ENCODE peak calls at places on chromosomes 11 and 22, in ten cellular contexts. One of them, this sample, is unnamed.

GRCh38 chr11:25981998-25982397 is 349.9 kb upstream of the ANO3 start:
- DNase-seq in astrocyte of the spinal cord: peak
- DNase-seq in NB4: peak
- DNase-seq in prostate gland: no peak
- DNase-seq in K562: no peak
- DNase-seq in cardiac muscle cell: peak
- DNase-seq in neural progenitor cell: peak
- DNase-seq in GM12865: peak
- DNase-seq in astrocyte of the cerebellum: peak
- DNase-seq in HCT116: no peak
- DNase-seq in this sample: peak

GRCh38 chr11:133945087-133945974 is 11.4 kb downstream of the IGSF9B start:
- DNase-seq in astrocyte of the spinal cord: no peak
- DNase-seq in NB4: no peak
- DNase-seq in prostate gland: no peak
- DNase-seq in K562: no peak
- DNase-seq in cardiac muscle cell: peak
- DNase-seq in neural progenitor cell: no peak
- DNase-seq in GM12865: no peak
- DNase-seq in astrocyte of the cerebellum: no peak
- DNase-seq in HCT116: no peak
- DNase-seq in this sample: peak

GRCh38 chr11:109071712-109072524 is 350.1 kb upstream of the C11orf87 start:
- DNase-seq in astrocyte of the spinal cord: peak
- DNase-seq in NB4: no peak
- DNase-seq in prostate gland: peak
- DNase-seq in K562: no peak
- DNase-seq in cardiac muscle cell: peak
- DNase-seq in neural progenitor cell: no peak
- DNase-seq in GM12865: no peak
- DNase-seq in astrocyte of the cerebellum: peak
- DNase-seq in HCT116: no peak
- DNase-seq in this sample: no peak

GRCh38 chr11:76629133-76629852 is 41.3 kb downstream of the LRRC32 start:
- DNase-seq in astrocyte of the spinal cord: peak
- DNase-seq in NB4: peak
- DNase-seq in prostate gland: no peak
- DNase-seq in K562: no peak
- DNase-seq in cardiac muscle cell: peak
- DNase-seq in neural progenitor cell: no peak
- DNase-seq in GM12865: no peak
- DNase-seq in astrocyte of the cerebellum: no peak
- DNase-seq in HCT116: no peak
- DNase-seq in this sample: no peak

GRCh38 chr11:10414659-10415058 is 40.4 kb upstream of the AMPD3 start:
- DNase-seq in astrocyte of the spinal cord: peak
- DNase-seq in NB4: peak
- DNase-seq in prostate gland: no peak
- DNase-seq in K562: no peak
- DNase-seq in cardiac muscle cell: peak
- DNase-seq in neural progenitor cell: no peak
- DNase-seq in GM12865: peak
- DNase-seq in astrocyte of the cerebellum: no peak
- DNase-seq in HCT116: no peak
- DNase-seq in this sample: peak

GRCh38 chr11:88131764-88132470 is 43.3 kb downstream of the RAB38 start:
- DNase-seq in astrocyte of the spinal cord: no peak
- DNase-seq in NB4: no peak
- DNase-seq in prostate gland: no peak
- DNase-seq in K562: no peak
- DNase-seq in cardiac muscle cell: no peak
- DNase-seq in neural progenitor cell: no peak
- DNase-seq in GM12865: peak
- DNase-seq in astrocyte of the cerebellum: no peak
- DNase-seq in HCT116: no peak
- DNase-seq in this sample: no peak

GRCh38 chr22:20552450-20552894 is 45.1 kb downstream of the MED15 start:
- DNase-seq in astrocyte of the spinal cord: no peak
- DNase-seq in NB4: no peak
- DNase-seq in prostate gland: no peak
- DNase-seq in K562: no peak
- DNase-seq in cardiac muscle cell: peak
- DNase-seq in neural progenitor cell: no peak
- DNase-seq in GM12865: no peak
- DNase-seq in astrocyte of the cerebellum: no peak
- DNase-seq in HCT116: no peak
- DNase-seq in this sample: no peak

GRCh38 chr11:9943346-9944110 is 279.7 kb downstream of the SWAP70 start:
- DNase-seq in astrocyte of the spinal cord: peak
- DNase-seq in NB4: no peak
- DNase-seq in prostate gland: no peak
- DNase-seq in K562: no peak
- DNase-seq in cardiac muscle cell: peak
- DNase-seq in neural progenitor cell: no peak
- DNase-seq in GM12865: no peak
- DNase-seq in astrocyte of the cerebellum: no peak
- DNase-seq in HCT116: no peak
- DNase-seq in this sample: no peak

GRCh38 chr11:14386895-14387480 is 28.0 kb upstream of the RRAS2 start:
- DNase-seq in astrocyte of the spinal cord: peak
- DNase-seq in NB4: no peak
- DNase-seq in prostate gland: no peak
- DNase-seq in K562: no peak
- DNase-seq in cardiac muscle cell: peak
- DNase-seq in neural progenitor cell: peak
- DNase-seq in GM12865: no peak
- DNase-seq in astrocyte of the cerebellum: no peak
- DNase-seq in HCT116: no peak
- DNase-seq in this sample: no peak

GRCh38 chr11:134514354-134514951 is 102.4 kb upstream of the B3GAT1 start:
- DNase-seq in astrocyte of the spinal cord: no peak
- DNase-seq in NB4: no peak
- DNase-seq in prostate gland: no peak
- DNase-seq in K562: no peak
- DNase-seq in cardiac muscle cell: no peak
- DNase-seq in neural progenitor cell: no peak
- DNase-seq in GM12865: no peak
- DNase-seq in astrocyte of the cerebellum: no peak
- DNase-seq in HCT116: no peak
- DNase-seq in this sample: no peak

GRCh38 chr11:32176223-32176811 is 85.4 kb downstream of the RCN1 start:
- DNase-seq in astrocyte of the spinal cord: peak
- DNase-seq in NB4: peak
- DNase-seq in prostate gland: peak
- DNase-seq in K562: peak
- DNase-seq in cardiac muscle cell: peak
- DNase-seq in neural progenitor cell: peak
- DNase-seq in GM12865: peak
- DNase-seq in astrocyte of the cerebellum: peak
- DNase-seq in HCT116: peak
- DNase-seq in this sample: peak

GRCh38 chr11:57460756-57461749 is 725 bp downstream of the RTN4RL2 start:
- DNase-seq in astrocyte of the spinal cord: no peak
- DNase-seq in NB4: no peak
- DNase-seq in prostate gland: no peak
- DNase-seq in K562: peak
- DNase-seq in cardiac muscle cell: no peak
- DNase-seq in neural progenitor cell: peak
- DNase-seq in GM12865: no peak
- DNase-seq in astrocyte of the cerebellum: no peak
- DNase-seq in HCT116: no peak
- DNase-seq in this sample: no peak

GRCh38 chr11:133947298-133947905 is 9.4 kb downstream of the IGSF9B start:
- DNase-seq in astrocyte of the spinal cord: peak
- DNase-seq in NB4: peak
- DNase-seq in prostate gland: no peak
- DNase-seq in K562: peak
- DNase-seq in cardiac muscle cell: peak
- DNase-seq in neural progenitor cell: peak
- DNase-seq in GM12865: peak
- DNase-seq in astrocyte of the cerebellum: no peak
- DNase-seq in HCT116: no peak
- DNase-seq in this sample: peak

GRCh38 chr22:44445731-44446130 is 52.3 kb downstream of the RTL6 start:
- DNase-seq in astrocyte of the spinal cord: no peak
- DNase-seq in NB4: no peak
- DNase-seq in prostate gland: no peak
- DNase-seq in K562: no peak
- DNase-seq in cardiac muscle cell: no peak
- DNase-seq in neural progenitor cell: no peak
- DNase-seq in GM12865: no peak
- DNase-seq in astrocyte of the cerebellum: no peak
- DNase-seq in HCT116: no peak
- DNase-seq in this sample: no peak

GRCh38 chr11:65069217-65069616 is 10.9 kb upstream of the NAALADL1 start:
- DNase-seq in astrocyte of the spinal cord: no peak
- DNase-seq in NB4: peak
- DNase-seq in prostate gland: no peak
- DNase-seq in K562: no peak
- DNase-seq in cardiac muscle cell: peak
- DNase-seq in neural progenitor cell: no peak
- DNase-seq in GM12865: peak
- DNase-seq in astrocyte of the cerebellum: no peak
- DNase-seq in HCT116: no peak
- DNase-seq in this sample: no peak

GRCh38 chr11:105177658-105178057 is 38.1 kb upstream of the CARD18 start:
- DNase-seq in astrocyte of the spinal cord: peak
- DNase-seq in NB4: no peak
- DNase-seq in prostate gland: no peak
- DNase-seq in K562: no peak
- DNase-seq in cardiac muscle cell: peak
- DNase-seq in neural progenitor cell: no peak
- DNase-seq in GM12865: no peak
- DNase-seq in astrocyte of the cerebellum: peak
- DNase-seq in HCT116: no peak
- DNase-seq in this sample: no peak

GRCh38 chr11:76782526-76783293 is 446 bp upstream of the TSKU start:
- DNase-seq in astrocyte of the spinal cord: peak
- DNase-seq in NB4: peak
- DNase-seq in prostate gland: peak
- DNase-seq in K562: peak
- DNase-seq in cardiac muscle cell: peak
- DNase-seq in neural progenitor cell: peak
- DNase-seq in GM12865: peak
- DNase-seq in astrocyte of the cerebellum: peak
- DNase-seq in HCT116: peak
- DNase-seq in this sample: peak

DNA sequence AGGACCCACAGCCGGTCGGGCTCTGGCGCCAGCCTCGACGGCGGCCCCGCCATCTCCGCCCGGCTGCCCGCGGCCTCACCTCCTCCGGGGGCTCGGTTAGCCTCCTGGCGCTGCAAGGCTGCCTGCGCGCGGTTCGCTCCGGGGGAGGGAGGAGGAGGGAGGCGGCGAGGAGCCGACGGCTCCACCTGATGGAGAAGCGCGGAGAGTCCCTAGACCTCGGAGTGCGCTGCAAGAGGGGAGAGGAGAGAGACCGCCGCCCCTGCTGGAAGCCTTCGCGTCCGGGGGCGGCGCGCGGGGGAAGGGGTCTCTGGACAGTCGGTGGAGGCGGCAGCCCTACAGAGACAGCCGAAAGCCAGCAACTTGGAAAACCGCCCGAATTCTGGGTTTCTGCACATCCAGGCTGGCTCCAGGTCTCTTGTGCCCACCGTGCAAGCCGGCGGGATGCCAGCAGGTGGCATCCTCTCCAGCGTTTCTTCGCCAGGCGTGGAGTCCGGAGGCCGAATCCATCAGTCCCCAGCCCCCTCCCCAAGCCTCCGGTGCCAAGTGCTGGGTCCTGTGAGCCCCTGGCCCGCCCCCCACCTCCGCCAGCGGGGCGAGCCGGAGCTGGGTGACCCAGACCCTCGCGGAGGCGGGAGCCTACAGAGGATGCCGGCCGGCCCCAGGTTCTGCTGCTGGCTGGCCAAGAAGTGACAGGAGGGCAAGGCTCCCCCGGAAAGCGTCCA is 2.9 kb upstream of the KIRREL3 start:
- DNase-seq in astrocyte of the spinal cord: peak
- DNase-seq in NB4: peak
- DNase-seq in prostate gland: no peak
- DNase-seq in K562: peak
- DNase-seq in cardiac muscle cell: no peak
- DNase-seq in neural progenitor cell: peak
- DNase-seq in GM12865: peak
- DNase-seq in astrocyte of the cerebellum: no peak
- DNase-seq in HCT116: no peak
- DNase-seq in this sample: no peak
- H3K4me3 ChIP-seq in astrocyte of the spinal cord: peak
- H3K4me3 ChIP-seq in NB4: no peak
- H3K4me3 ChIP-seq in prostate gland: no peak
- H3K4me3 ChIP-seq in K562: no peak
- H3K4me3 ChIP-seq in cardiac muscle cell: peak
- H3K4me3 ChIP-seq in neural progenitor cell: peak
- H3K4me3 ChIP-seq in GM12865: no peak
- H3K4me3 ChIP-seq in astrocyte of the cerebellum: peak
- H3K4me3 ChIP-seq in HCT116: no peak
- H3K4me3 ChIP-seq in this sample: no peak

DNA sequence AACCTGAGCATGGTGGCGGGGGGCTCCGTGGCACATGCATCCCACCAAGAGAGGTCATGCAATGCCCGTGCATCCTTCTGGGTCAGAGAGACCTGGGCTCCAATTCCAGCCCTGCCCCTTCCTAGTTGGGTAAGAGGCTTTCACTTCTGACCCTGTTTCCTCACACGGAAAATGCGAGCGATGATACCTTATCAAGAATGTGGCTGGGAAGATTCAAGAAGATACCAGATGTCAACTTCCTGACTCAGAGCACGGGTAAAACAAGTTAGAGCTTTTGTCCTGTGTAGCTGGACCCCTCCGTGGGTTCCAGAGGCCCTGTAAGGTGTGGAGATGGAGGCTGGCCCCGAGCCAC is 8.7 kb upstream of the DGKZ start:
- DNase-seq in astrocyte of the spinal cord: no peak
- DNase-seq in NB4: no peak
- DNase-seq in prostate gland: no peak
- DNase-seq in K562: no peak
- DNase-seq in cardiac muscle cell: peak
- DNase-seq in neural progenitor cell: no peak
- DNase-seq in GM12865: no peak
- DNase-seq in astrocyte of the cerebellum: no peak
- DNase-seq in HCT116: no peak
- DNase-seq in this sample: no peak
- H3K4me3 ChIP-seq in astrocyte of the spinal cord: no peak
- H3K4me3 ChIP-seq in NB4: no peak
- H3K4me3 ChIP-seq in prostate gland: no peak
- H3K4me3 ChIP-seq in K562: no peak
- H3K4me3 ChIP-seq in cardiac muscle cell: no peak
- H3K4me3 ChIP-seq in neural progenitor cell: peak
- H3K4me3 ChIP-seq in GM12865: no peak
- H3K4me3 ChIP-seq in astrocyte of the cerebellum: no peak
- H3K4me3 ChIP-seq in HCT116: no peak
- H3K4me3 ChIP-seq in this sample: no peak

GRCh38 chr11:125535585-125535984 is 33.7 kb upstream of the EI24 start:
- DNase-seq in astrocyte of the spinal cord: no peak
- DNase-seq in NB4: no peak
- DNase-seq in prostate gland: no peak
- DNase-seq in K562: no peak
- DNase-seq in cardiac muscle cell: no peak
- DNase-seq in neural progenitor cell: no peak
- DNase-seq in GM12865: no peak
- DNase-seq in astrocyte of the cerebellum: no peak
- DNase-seq in HCT116: no peak
- DNase-seq in this sample: no peak
- H3K4me3 ChIP-seq in astrocyte of the spinal cord: no peak
- H3K4me3 ChIP-seq in NB4: no peak
- H3K4me3 ChIP-seq in prostate gland: no peak
- H3K4me3 ChIP-seq in K562: no peak
- H3K4me3 ChIP-seq in cardiac muscle cell: no peak
- H3K4me3 ChIP-seq in neural progenitor cell: no peak
- H3K4me3 ChIP-seq in GM12865: no peak
- H3K4me3 ChIP-seq in astrocyte of the cerebellum: no peak
- H3K4me3 ChIP-seq in HCT116: no peak
- H3K4me3 ChIP-seq in this sample: no peak

GRCh38 chr11:2802389-2803185 is 83.0 kb downstream of the CDKN1C start:
- DNase-seq in astrocyte of the spinal cord: no peak
- DNase-seq in NB4: peak
- DNase-seq in prostate gland: no peak
- DNase-seq in K562: no peak
- DNase-seq in cardiac muscle cell: no peak
- DNase-seq in neural progenitor cell: no peak
- DNase-seq in GM12865: no peak
- DNase-seq in astrocyte of the cerebellum: no peak
- DNase-seq in HCT116: no peak
- DNase-seq in this sample: no peak
- H3K4me3 ChIP-seq in astrocyte of the spinal cord: no peak
- H3K4me3 ChIP-seq in NB4: no peak
- H3K4me3 ChIP-seq in prostate gland: no peak
- H3K4me3 ChIP-seq in K562: no peak
- H3K4me3 ChIP-seq in cardiac muscle cell: no peak
- H3K4me3 ChIP-seq in neural progenitor cell: no peak
- H3K4me3 ChIP-seq in GM12865: no peak
- H3K4me3 ChIP-seq in astrocyte of the cerebellum: no peak
- H3K4me3 ChIP-seq in HCT116: no peak
- H3K4me3 ChIP-seq in this sample: no peak

This sample was measured in Jurkat, Clone E6-1.